ENCODE peak calls at places on chromosomes 4 and X, in five cellular contexts. One of them, this sample, is unnamed. For H3K27me3 and H3K36me3, the result is how much of the 10 kb centered on the place peaks cover.

GRCh38 chr4:89268572-89269180 is 38.9 kb downstream of the GPRIN3 start:
- DNase-seq in mesendoderm: no peak
- DNase-seq in body of pancreas: no peak
- DNase-seq in pancreas: no peak
- DNase-seq in right lobe of liver: no peak
- DNase-seq in this sample: no peak

GRCh38 chr4:181957088-181957487 is 286.1 kb upstream of the TENM3 start:
- DNase-seq in mesendoderm: peak
- DNase-seq in body of pancreas: peak
- DNase-seq in pancreas: peak
- DNase-seq in right lobe of liver: no peak
- DNase-seq in this sample: no peak

GRCh38 chr4:137393043-137393442 is 139.3 kb downstream of the PCDH18 start:
- DNase-seq in mesendoderm: peak
- DNase-seq in body of pancreas: no peak
- DNase-seq in pancreas: no peak
- DNase-seq in right lobe of liver: no peak
- DNase-seq in this sample: no peak

GRCh38 chr4:82043809-82044137 is 330.0 kb downstream of the HNRNPD start:
- DNase-seq in mesendoderm: no peak
- DNase-seq in body of pancreas: no peak
- DNase-seq in pancreas: no peak
- DNase-seq in right lobe of liver: no peak
- DNase-seq in this sample: no peak

GRCh38 chr4:98994474-98995182 is 893 bp upstream of the METAP1 start:
- DNase-seq in mesendoderm: no peak
- DNase-seq in body of pancreas: no peak
- DNase-seq in pancreas: no peak
- DNase-seq in right lobe of liver: no peak
- DNase-seq in this sample: no peak

GRCh38 chr4:187283306-187283705 is 559.6 kb upstream of the FAT1 start:
- DNase-seq in mesendoderm: no peak
- DNase-seq in body of pancreas: no peak
- DNase-seq in pancreas: no peak
- DNase-seq in right lobe of liver: no peak
- DNase-seq in this sample: no peak

GRCh38 chr4:115851918-115852766 is 738.7 kb upstream of the NDST4 start:
- DNase-seq in mesendoderm: peak
- DNase-seq in body of pancreas: peak
- DNase-seq in pancreas: peak
- DNase-seq in right lobe of liver: peak
- DNase-seq in this sample: peak

GRCh38 chr4:174627473-174627872 is 105.2 kb upstream of the HPGD start:
- DNase-seq in mesendoderm: no peak
- DNase-seq in body of pancreas: no peak
- DNase-seq in pancreas: no peak
- DNase-seq in right lobe of liver: no peak
- DNase-seq in this sample: no peak

GRCh38 chr4:17197070-17197469 is 298.6 kb upstream of the LDB2 start:
- DNase-seq in mesendoderm: no peak
- DNase-seq in body of pancreas: no peak
- DNase-seq in pancreas: no peak
- DNase-seq in right lobe of liver: no peak
- DNase-seq in this sample: no peak

GRCh38 chrX:150347471-150347870 is 15.6 kb upstream of the MAMLD1 start:
- DNase-seq in mesendoderm: no peak
- DNase-seq in body of pancreas: no peak
- DNase-seq in pancreas: no peak
- DNase-seq in right lobe of liver: no peak
- DNase-seq in this sample: no peak

GRCh38 chr4:14867847-14868246 is 134.4 kb upstream of the CPEB2 start:
- DNase-seq in mesendoderm: peak
- DNase-seq in body of pancreas: no peak
- DNase-seq in pancreas: no peak
- DNase-seq in right lobe of liver: peak
- DNase-seq in this sample: no peak

GRCh38 chr4:13511101-13511500 is 27.0 kb upstream of the RAB28 start:
- DNase-seq in mesendoderm: no peak
- DNase-seq in body of pancreas: no peak
- DNase-seq in pancreas: no peak
- DNase-seq in right lobe of liver: no peak
- DNase-seq in this sample: no peak

GRCh38 chrX:130878350-130879341 is 24.4 kb downstream of the ENOX2 start:
- DNase-seq in mesendoderm: no peak
- DNase-seq in body of pancreas: peak
- DNase-seq in pancreas: peak
- DNase-seq in right lobe of liver: peak
- DNase-seq in this sample: no peak

GRCh38 chr4:151725087-151725486 is 35.7 kb downstream of the GATB start:
- DNase-seq in mesendoderm: peak
- DNase-seq in body of pancreas: no peak
- DNase-seq in pancreas: no peak
- DNase-seq in right lobe of liver: no peak
- DNase-seq in this sample: no peak

GRCh38 chr4:169626328-169627282 is 6.2 kb downstream of the CLCN3 start:
- DNase-seq in mesendoderm: peak
- DNase-seq in body of pancreas: no peak
- DNase-seq in pancreas: no peak
- DNase-seq in right lobe of liver: no peak
- DNase-seq in this sample: no peak

GRCh38 chr4:156898373-156899117 is 73.1 kb downstream of the PDGFC start:
- DNase-seq in mesendoderm: no peak
- DNase-seq in body of pancreas: no peak
- DNase-seq in pancreas: no peak
- DNase-seq in right lobe of liver: no peak
- DNase-seq in this sample: no peak

GRCh38 chr4:48906283-48907173 is at the start of gene OCIAD2:
- DNase-seq in mesendoderm: peak
- DNase-seq in body of pancreas: peak
- DNase-seq in pancreas: peak
- DNase-seq in right lobe of liver: peak
- DNase-seq in this sample: peak

GRCh38 chr4:117699595-117699994 is 334.7 kb upstream of the NDST3 start:
- DNase-seq in mesendoderm: peak
- DNase-seq in body of pancreas: no peak
- DNase-seq in pancreas: no peak
- DNase-seq in right lobe of liver: no peak
- DNase-seq in this sample: no peak

GRCh38 chr4:185870437-185870836 is 58.4 kb upstream of the SORBS2 start:
- DNase-seq in mesendoderm: no peak
- DNase-seq in body of pancreas: no peak
- DNase-seq in pancreas: no peak
- DNase-seq in right lobe of liver: no peak
- DNase-seq in this sample: no peak

GRCh38 chrX:18810416-18810815 is 103.0 kb downstream of the PPEF1 start:
- DNase-seq in mesendoderm: no peak
- DNase-seq in body of pancreas: no peak
- DNase-seq in pancreas: no peak
- DNase-seq in right lobe of liver: no peak
- DNase-seq in this sample: no peak

GRCh38 chrX:68945081-68945602 is 116.3 kb downstream of the EFNB1 start:
- DNase-seq in mesendoderm: no peak
- DNase-seq in body of pancreas: no peak
- DNase-seq in pancreas: no peak
- DNase-seq in right lobe of liver: no peak
- DNase-seq in this sample: no peak

GRCh38 chr4:185577592-185577940 is 42.3 kb upstream of the PDLIM3 start:
- DNase-seq in mesendoderm: peak
- DNase-seq in body of pancreas: no peak
- DNase-seq in pancreas: no peak
- DNase-seq in right lobe of liver: no peak
- DNase-seq in this sample: no peak

GRCh38 chr4:20311863-20312262 is 60.2 kb downstream of the SLIT2 start:
- DNase-seq in mesendoderm: no peak
- DNase-seq in body of pancreas: no peak
- DNase-seq in pancreas: no peak
- DNase-seq in right lobe of liver: no peak
- DNase-seq in this sample: no peak

GRCh38 chrX:5681159-5681558 is 547.5 kb downstream of the NLGN4X start:
- DNase-seq in mesendoderm: peak
- DNase-seq in body of pancreas: no peak
- DNase-seq in pancreas: no peak
- DNase-seq in right lobe of liver: no peak
- DNase-seq in this sample: peak

GRCh38 chr4:87530868-87531267 is 1.7 kb upstream of the SPARCL1 start:
- DNase-seq in mesendoderm: no peak
- DNase-seq in body of pancreas: peak
- DNase-seq in pancreas: peak
- DNase-seq in right lobe of liver: no peak
- DNase-seq in this sample: no peak

GRCh38 chr4:110411599-110412011 is 64.3 kb upstream of the ENPEP start:
- DNase-seq in mesendoderm: peak
- DNase-seq in body of pancreas: no peak
- DNase-seq in pancreas: no peak
- DNase-seq in right lobe of liver: no peak
- DNase-seq in this sample: peak
- H3K4me3 ChIP-seq in mesendoderm: no peak
- H3K4me3 ChIP-seq in body of pancreas: no peak
- H3K4me3 ChIP-seq in pancreas: no peak
- H3K4me3 ChIP-seq in right lobe of liver: no peak
- H3K4me3 ChIP-seq in this sample: peak

DNA sequence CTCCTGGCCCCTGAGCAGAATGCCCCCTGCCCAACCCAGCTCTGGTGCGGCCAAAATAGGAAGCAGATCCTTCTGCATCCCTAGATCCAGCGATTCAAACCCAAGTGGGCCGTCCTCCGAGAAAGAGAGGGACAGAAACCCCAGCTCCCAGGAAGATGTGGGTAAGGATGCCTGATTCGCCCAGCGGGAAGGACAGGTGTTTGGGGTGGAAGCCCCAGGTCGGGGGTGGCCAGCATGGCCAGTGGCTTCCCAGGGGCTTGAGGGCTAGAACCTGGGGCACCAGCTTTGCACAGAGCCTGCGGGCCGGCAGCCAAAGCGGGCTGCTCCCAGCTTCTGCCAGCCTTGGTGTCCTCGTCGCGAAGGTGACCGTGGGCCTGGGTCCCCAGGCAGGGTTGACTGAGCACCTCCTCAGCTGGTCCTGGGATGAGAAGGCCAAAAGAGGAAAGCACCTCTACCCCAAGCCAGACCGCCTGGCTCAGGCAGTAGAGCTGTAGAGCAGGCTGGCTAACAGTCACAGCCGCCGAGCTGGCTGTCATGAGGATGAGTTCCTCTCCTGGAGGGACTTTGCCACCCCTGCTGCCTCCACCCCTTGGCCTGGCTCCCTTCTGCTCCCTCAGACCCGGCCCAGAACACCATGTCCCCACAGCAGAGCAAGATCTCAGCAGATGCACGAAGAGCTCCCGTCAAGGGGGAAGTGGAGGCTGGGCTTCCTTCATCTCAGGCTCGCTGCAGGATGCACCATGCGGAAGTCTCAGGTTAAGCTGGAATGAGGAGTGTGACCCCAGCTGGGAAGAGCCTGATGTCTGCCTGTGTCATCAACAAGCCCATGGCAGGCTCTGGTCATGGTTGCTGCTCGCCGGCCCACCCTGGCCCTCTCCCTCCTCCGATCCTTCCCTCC is 59.9 kb downstream of the CPZ start:
- DNase-seq in mesendoderm: no peak
- DNase-seq in body of pancreas: no peak
- DNase-seq in pancreas: no peak
- DNase-seq in right lobe of liver: peak
- DNase-seq in this sample: peak
- H3K27me3 ChIP-seq in mesendoderm: under half
- H3K27me3 ChIP-seq in body of pancreas: under half
- H3K27me3 ChIP-seq in pancreas: under half
- H3K27me3 ChIP-seq in right lobe of liver: under half
- H3K27me3 ChIP-seq in this sample: under half

GRCh38 chrX:16838202-16839066 is 31.7 kb downstream of the RBBP7 start:
- DNase-seq in mesendoderm: peak
- DNase-seq in body of pancreas: peak
- DNase-seq in pancreas: no peak
- DNase-seq in right lobe of liver: peak
- DNase-seq in this sample: peak

GRCh38 chrX:16842684-16843083 is 27.5 kb downstream of the RBBP7 start:
- DNase-seq in mesendoderm: no peak
- DNase-seq in body of pancreas: no peak
- DNase-seq in pancreas: no peak
- DNase-seq in right lobe of liver: no peak
- DNase-seq in this sample: no peak

GRCh38 chrX:16839224-16839851 is 30.8 kb downstream of the RBBP7 start:
- DNase-seq in mesendoderm: peak
- DNase-seq in body of pancreas: no peak
- DNase-seq in pancreas: no peak
- DNase-seq in right lobe of liver: no peak
- DNase-seq in this sample: no peak

GRCh38 chrX:16843208-16843909 is 26.8 kb downstream of the RBBP7 start:
- DNase-seq in mesendoderm: no peak
- DNase-seq in body of pancreas: no peak
- DNase-seq in pancreas: no peak
- DNase-seq in right lobe of liver: no peak
- DNase-seq in this sample: no peak

GRCh38 chrX:16839852-16840460 is 30.2 kb downstream of the RBBP7 start:
- DNase-seq in mesendoderm: peak
- DNase-seq in body of pancreas: no peak
- DNase-seq in pancreas: no peak
- DNase-seq in right lobe of liver: no peak
- DNase-seq in this sample: peak
- H3K36me3 ChIP-seq in mesendoderm: under half
- H3K36me3 ChIP-seq in body of pancreas: under half
- H3K36me3 ChIP-seq in pancreas: under half
- H3K36me3 ChIP-seq in right lobe of liver: under half
- H3K36me3 ChIP-seq in this sample: under half

DNA sequence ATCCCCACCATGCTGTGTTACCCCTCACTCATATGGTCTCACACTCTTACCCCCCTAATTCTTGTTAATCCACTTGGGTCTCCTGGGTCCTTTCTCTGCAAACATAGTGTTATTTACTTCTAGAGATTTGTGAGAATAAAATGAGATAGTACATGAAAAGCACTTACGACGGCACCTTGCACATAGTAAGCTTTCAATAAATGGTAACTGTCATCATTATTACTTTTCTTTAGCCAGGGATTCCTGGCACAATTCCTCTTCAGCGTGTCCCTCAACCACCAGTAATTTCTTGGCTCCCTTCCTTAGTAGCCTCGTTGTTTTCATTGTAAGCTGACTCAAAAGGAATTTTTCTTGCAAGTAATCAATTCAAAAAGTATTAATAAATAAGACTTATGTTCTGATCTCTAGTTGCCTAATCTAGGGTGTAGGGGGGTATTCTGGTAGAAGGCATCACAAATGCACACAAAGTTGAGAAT is 30.1 kb upstream of the RBMX start:
- DNase-seq in mesendoderm: no peak
- DNase-seq in body of pancreas: no peak
- DNase-seq in pancreas: no peak
- DNase-seq in right lobe of liver: no peak
- DNase-seq in this sample: no peak
- H3K4me3 ChIP-seq in mesendoderm: no peak
- H3K4me3 ChIP-seq in body of pancreas: no peak
- H3K4me3 ChIP-seq in pancreas: no peak
- H3K4me3 ChIP-seq in right lobe of liver: no peak
- H3K4me3 ChIP-seq in this sample: peak